ENCODE peak calls at places on chromosomes 7 and 10, in nine cellular contexts. C is heart left ventricle, B is hepatocyte, Q is right atrium auricular region, I is lower lobe of right lung, U is pancreas, M is body of pancreas, Y is fibroblast of lung, N is esophagus squamous epithelium. X is an unnamed sample.
A peak's percentile ranks its signal among the peaks of the same experiment; 100 is the strongest.

GRCh38 chr7:85104432-85105205 is 82.2 kb downstream of the SEMA3D start:
- DNase-seq in C (no peak), B (no peak), Q (no peak), I (no peak), U (no peak), M (no peak), Y (peak; percentile 26), N (no peak), X (no peak)

GRCh38 chr10:76082232-76082631 is 650.8 kb downstream of the LRMDA start:
- DNase-seq in C (no peak), B (no peak), Q (no peak), I (no peak), U (no peak), M (no peak), Y (peak; percentile 28), N (no peak), X (no peak)

GRCh38 chr7:98872328-98872924 is 2.6 kb upstream of the TMEM130 start:
- DNase-seq in C (no peak), B (no peak), Q (no peak), I (peak; percentile 31), U (no peak), M (no peak), Y (no peak), N (no peak), X (no peak)

GRCh38 chr10:124990671-124991625 is 49.0 kb downstream of the ZRANB1 start:
- DNase-seq in C (no peak), B (no peak), Q (no peak), I (no peak), U (no peak), M (no peak), Y (no peak), N (no peak), X (no peak)

GRCh38 chr10:100980327-100981110 is 6.8 kb downstream of the MRPL43 start:
- DNase-seq in C (no peak), B (no peak), Q (no peak), I (no peak), U (no peak), M (no peak), Y (no peak), N (no peak), X (no peak)

GRCh38 chr7:47586925-47587324 is 5.0 kb upstream of the TNS3 start:
- DNase-seq in C (no peak), B (peak; percentile 3), Q (no peak), I (no peak), U (no peak), M (no peak), Y (no peak), N (no peak), X (no peak)

GRCh38 chr10:36516281-36516680 is 609.1 kb upstream of the ANKRD30A start:
- DNase-seq in C (no peak), B (no peak), Q (no peak), I (no peak), U (no peak), M (no peak), Y (no peak), N (no peak), X (no peak)

GRCh38 chr7:116525298-116525912 is 569 bp downstream of the CAV1 start:
- DNase-seq in C (peak; percentile 73), B (peak; percentile 35), Q (no peak), I (peak; percentile 79), U (peak; percentile 34), M (peak; percentile 37), Y (no peak), N (no peak), X (peak; percentile 36)

GRCh38 chr7:139054101-139054500 is 18.3 kb upstream of the ZC3HAV1L start:
- DNase-seq in C (no peak), B (no peak), Q (no peak), I (no peak), U (no peak), M (no peak), Y (no peak), N (no peak), X (no peak)

GRCh38 chr7:32204361-32205018 is 134.3 kb upstream of the PDE1C start:
- DNase-seq in C (peak; percentile 79), B (peak; percentile 80), Q (peak; percentile 83), I (no peak), U (peak; percentile 28), M (peak; percentile 61), Y (peak; percentile 84), N (no peak), X (peak; percentile 90)

GRCh38 chr10:47260505-47261111 is 39.4 kb upstream of the GDF10 start:
- DNase-seq in C (peak; percentile 43), B (no peak), Q (peak; percentile 54), I (no peak), U (no peak), M (no peak), Y (no peak), N (no peak), X (peak; percentile 12)
- TF ChIP-seq CTCF in C (peak; percentile 21), B (no peak), Q (peak; percentile 41), I (no peak), U (no peak), M (peak; percentile 6), Y (no peak), N (no peak), X (no peak)

GRCh38 chr7:105001652-105002184 is 12.3 kb upstream of the KMT2E start:
- DNase-seq in C (no peak), B (no peak), Q (no peak), I (no peak), U (no peak), M (no peak), Y (no peak), N (no peak), X (no peak)
- H3K4me1 ChIP-seq in C (peaks cover 2% of the 10 kb centered on the region), B (peaks cover 39% of the 10 kb centered on the region), Q (no peaks in the 10 kb centered on the region), I (peaks cover 98% of the 10 kb centered on the region), U (peaks cover 74% of the 10 kb centered on the region), M (peaks cover 98% of the 10 kb centered on the region), Y (peaks cover 3% of the 10 kb centered on the region), N (peaks cover 24% of the 10 kb centered on the region), X (peaks cover 27% of the 10 kb centered on the region)

DNA sequence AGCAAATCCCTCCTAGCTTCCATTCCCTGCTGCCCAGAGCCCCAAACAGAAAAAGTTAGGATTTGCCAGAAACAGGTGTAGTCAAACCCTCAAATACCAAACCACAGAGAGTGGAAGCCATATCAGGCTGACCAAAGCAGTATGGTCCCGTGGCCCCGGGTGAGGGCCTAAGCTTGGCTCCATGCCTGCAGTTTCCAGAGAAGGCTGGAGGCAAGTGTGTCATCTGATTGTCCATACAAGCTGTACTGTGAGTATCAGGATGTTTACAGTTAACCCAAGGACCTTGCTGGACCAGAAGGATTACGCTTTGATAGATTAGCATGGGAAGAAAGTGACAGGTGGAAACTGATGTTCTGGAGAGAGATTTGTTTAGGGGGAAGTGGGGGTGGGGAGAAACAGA is 96.3 kb downstream of the PRKAG2 start:
- DNase-seq in C (no peak), B (no peak), Q (no peak), I (no peak), U (no peak), M (no peak), Y (no peak), N (no peak), X (no peak)
- H3K4me3 ChIP-seq in C (no peak overlapping the region), B (no peak overlapping the region), Q (no peak overlapping the region), I (no peak overlapping the region), U (no peak overlapping the region), M (no peak overlapping the region), Y (no peak overlapping the region), N (no peak overlapping the region), X (no peak overlapping the region)

GRCh38 chr10:92590623-92591549 is 2.0 kb upstream of the KIF11 start:
- DNase-seq in C (peak; percentile 40), B (peak; percentile 60), Q (peak; percentile 70), I (peak; percentile 57), U (peak; percentile 22), M (peak; percentile 33), Y (peak; percentile 62), N (no peak), X (peak; percentile 11)
- TF ChIP-seq CTCF in C (no peak), B (peak; percentile 41), Q (peak; percentile 47), I (no peak), U (no peak), M (no peak), Y (peak; percentile 25), N (no peak), X (peak; percentile 39)

GRCh38 chr7:28155964-28156363 is 24.6 kb downstream of the JAZF1 start:
- DNase-seq in C (no peak), B (no peak), Q (no peak), I (no peak), U (no peak), M (peak; percentile 15), Y (peak; percentile 83), N (no peak), X (peak; percentile 54)
- H3K4me1 ChIP-seq in C (no peaks in the 10 kb centered on the region), B (no peaks in the 10 kb centered on the region), Q (no peaks in the 10 kb centered on the region), I (peaks cover 37% of the 10 kb centered on the region), U (peaks cover 3% of the 10 kb centered on the region), M (peaks cover 33% of the 10 kb centered on the region), Y (peaks cover 12% of the 10 kb centered on the region), N (peaks cover 6% of the 10 kb centered on the region), X (peaks cover 5% of the 10 kb centered on the region)

X was measured in cardiac muscle cell.